ENCODE peak calls at places on chromosome 1, in seven cellular contexts. M is tibial artery, C is astrocyte, Y is cardiac muscle cell, K is colonic mucosa, F is psoas muscle, G is A673. X is an unnamed sample. For H3K9me3, the result is how much of the 10 kb centered on the place peaks cover.

GRCh38 chr1:210739627-210740026 is 394.3 kb downstream of the KCNH1 start:
- DNase-seq in M (no peak), C (peak), Y (no peak), K (no peak), F (no peak), G (no peak), X (no peak)

GRCh38 chr1:198631292-198631691 is 7.5 kb upstream of the PTPRC start:
- DNase-seq in M (no peak), C (no peak), Y (no peak), K (no peak), F (no peak), G (no peak), X (no peak)

GRCh38 chr1:198350456-198350855 is 190.0 kb downstream of the ATP6V1G3 start:
- DNase-seq in M (no peak), C (no peak), Y (no peak), K (no peak), F (no peak), G (no peak), X (no peak)

GRCh38 chr1:185104083-185104482 is 52.7 kb downstream of the TRMT1L start:
- DNase-seq in M (no peak), C (no peak), Y (no peak), K (peak), F (no peak), G (no peak), X (no peak)

GRCh38 chr1:156461781-156462647 is 38.6 kb downstream of the MEF2D start:
- DNase-seq in M (no peak), C (no peak), Y (no peak), K (peak), F (no peak), G (no peak), X (no peak)

GRCh38 chr1:52403566-52404115 is 582 bp downstream of the ORC1 start:
- DNase-seq in M (no peak), C (peak), Y (peak), K (peak), F (no peak), G (peak), X (peak)

GRCh38 chr1:81498370-81499184 is 302.2 kb upstream of the ADGRL2 start:
- DNase-seq in M (no peak), C (no peak), Y (no peak), K (no peak), F (no peak), G (no peak), X (no peak)

GRCh38 chr1:77347646-77348045 is 65.8 kb downstream of the AK5 start:
- DNase-seq in M (no peak), C (peak), Y (peak), K (no peak), F (no peak), G (peak), X (no peak)

GRCh38 chr1:63912643-63913042 is 138.8 kb downstream of the ROR1 start:
- DNase-seq in M (no peak), C (no peak), Y (no peak), K (no peak), F (no peak), G (no peak), X (no peak)

GRCh38 chr1:234611799-234612351 is 1.9 kb upstream of the IRF2BP2 start:
- DNase-seq in M (peak), C (no peak), Y (no peak), K (peak), F (peak), G (no peak), X (no peak)

GRCh38 chr1:94336991-94337390 is 81.2 kb upstream of the ABCD3 start:
- DNase-seq in M (no peak), C (no peak), Y (no peak), K (no peak), F (no peak), G (no peak), X (no peak)

GRCh38 chr1:109312246-109312645 is 5.4 kb upstream of the MYBPHL start:
- DNase-seq in M (no peak), C (no peak), Y (no peak), K (no peak), F (no peak), G (no peak), X (no peak)

GRCh38 chr1:13228343-13228781 is 2.4 kb upstream of the PRAMEF18 start:
- DNase-seq in M (no peak), C (no peak), Y (no peak), K (peak), F (no peak), G (peak), X (peak)
- TF ChIP-seq CTCF in M (no peak), C (no peak), Y (no peak), K (peak), F (peak), G (peak), X (peak)

GRCh38 chr1:2935766-2936390 is 85.4 kb upstream of the ACTRT2 start:
- DNase-seq in M (no peak), C (no peak), Y (no peak), K (no peak), F (no peak), G (no peak), X (no peak)
- H3K9me3 ChIP-seq in M (under half), C (under half), Y (under half), K (under half), F (under half), G (under half), X (under half)

DNA sequence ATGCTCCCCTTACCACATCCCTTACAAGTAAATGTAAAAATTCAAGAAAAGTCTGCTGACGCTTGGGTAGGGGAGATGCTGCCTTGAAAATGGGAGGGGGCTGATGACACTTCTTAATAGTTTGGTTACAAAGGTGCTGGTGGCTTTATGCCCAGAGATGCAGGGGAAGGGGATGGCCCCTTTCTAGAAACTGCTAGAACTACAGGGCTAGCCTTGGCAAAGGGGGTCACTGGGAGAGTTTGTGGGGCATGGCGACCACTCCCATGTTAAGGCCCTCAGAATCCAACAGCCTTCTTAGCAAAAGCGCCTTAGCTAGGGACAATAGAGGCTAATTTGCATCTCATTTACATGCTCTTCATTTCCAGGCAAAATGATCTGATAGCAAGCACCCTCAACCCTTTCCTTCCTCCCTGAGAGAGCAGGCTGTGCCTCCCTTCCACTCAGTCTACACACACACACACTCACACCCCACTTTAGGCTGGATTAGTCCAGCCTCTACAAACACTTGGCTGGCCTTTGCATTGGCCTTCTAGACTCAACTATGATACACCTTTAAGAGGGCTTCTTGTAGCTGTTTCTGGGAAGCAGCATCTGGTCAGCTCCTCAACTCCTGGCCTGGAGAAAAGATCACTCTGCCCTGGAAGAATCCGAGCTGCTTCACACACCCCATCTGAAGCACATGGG is 1.8 kb downstream of the SEMA6C start:
- DNase-seq in M (peak), C (no peak), Y (peak), K (no peak), F (no peak), G (no peak), X (peak)
- H3K4me3 ChIP-seq in M (peak), C (no peak), Y (peak), K (no peak), F (peak), G (no peak), X (no peak)

GRCh38 chr1:172545349-172546004 is 12.5 kb downstream of the SUCO start:
- DNase-seq in M (no peak), C (no peak), Y (no peak), K (no peak), F (no peak), G (no peak), X (no peak)
- TF ChIP-seq CTCF in M (no peak), C (no peak), Y (no peak), K (no peak), F (no peak), G (no peak), X (no peak)

GRCh38 chr1:73627723-73628122 is 570.3 kb downstream of the LRRIQ3 start:
- DNase-seq in M (no peak), C (no peak), Y (no peak), K (no peak), F (no peak), G (peak), X (no peak)
- H3K9me3 ChIP-seq in M (under half), C (under half), Y (under half), K (under half), F (under half), G (under half), X (under half)

GRCh38 chr1:247104965-247105364 is 809 bp upstream of the ZNF669 start:
- DNase-seq in M (no peak), C (no peak), Y (no peak), K (no peak), F (no peak), G (no peak), X (no peak)
- H3K4me3 ChIP-seq in M (peak), C (no peak), Y (no peak), K (no peak), F (peak), G (no peak), X (no peak)

GRCh38 chr1:18676431-18676830 is 45.8 kb downstream of the PAX7 start:
- DNase-seq in M (no peak), C (no peak), Y (no peak), K (no peak), F (no peak), G (peak), X (no peak)

GRCh38 chr1:18686540-18686939 is 55.9 kb downstream of the PAX7 start:
- DNase-seq in M (no peak), C (no peak), Y (no peak), K (no peak), F (no peak), G (no peak), X (no peak)

GRCh38 chr1:18682375-18682774 is 51.7 kb downstream of the PAX7 start:
- DNase-seq in M (no peak), C (no peak), Y (no peak), K (no peak), F (no peak), G (peak), X (no peak)

GRCh38 chr1:18684306-18684705 is 53.7 kb downstream of the PAX7 start:
- DNase-seq in M (no peak), C (no peak), Y (no peak), K (no peak), F (no peak), G (no peak), X (no peak)

DNA sequence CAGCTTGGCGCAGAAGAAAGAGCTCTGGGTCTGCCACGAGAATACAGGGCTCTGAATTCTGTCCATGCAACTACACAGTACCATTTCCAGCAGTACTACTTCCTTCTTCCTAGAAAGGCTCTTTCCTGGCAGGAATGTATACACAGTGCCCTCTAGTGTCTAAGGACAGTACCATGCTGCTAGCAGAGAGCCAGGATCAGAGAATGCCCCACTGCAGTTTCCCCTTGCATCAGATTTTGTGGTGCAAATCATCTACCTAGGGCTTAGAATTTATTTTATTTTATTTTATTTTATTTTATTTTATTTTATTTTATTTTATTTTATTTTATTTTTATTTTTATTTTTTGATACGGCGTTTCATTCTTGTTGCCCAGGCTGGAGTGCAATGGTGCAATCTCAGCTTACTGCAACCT is 50.8 kb downstream of the PAX7 start:
- DNase-seq in M (no peak), C (peak), Y (peak), K (no peak), F (no peak), G (peak), X (peak)
- TF ChIP-seq CTCF in M (no peak), C (peak), Y (peak), K (peak), F (peak), G (peak), X (peak)

DNA sequence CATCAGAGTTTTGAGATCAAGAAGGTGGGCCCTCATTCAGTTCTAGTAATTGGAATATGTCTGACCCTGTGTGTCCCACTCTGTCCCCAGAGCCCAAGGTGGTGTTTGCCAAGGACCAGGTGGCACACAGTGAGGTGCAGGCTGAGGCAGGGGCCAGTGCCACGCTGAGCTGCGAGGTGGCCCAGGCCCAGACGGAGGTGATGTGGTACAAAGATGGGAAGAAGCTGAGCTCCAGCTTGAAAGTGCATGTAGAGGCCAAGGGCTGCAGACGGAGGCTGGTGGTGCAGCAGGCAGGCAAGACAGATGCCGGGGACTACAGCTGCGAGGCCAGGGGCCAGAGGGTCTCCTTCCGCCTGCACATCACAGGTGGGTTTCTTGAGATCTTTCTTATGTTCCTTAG is 35.2 kb downstream of the OBSCN start:
- DNase-seq in M (no peak), C (no peak), Y (no peak), K (no peak), F (no peak), G (no peak), X (no peak)
- H3K9me3 ChIP-seq in M (under half), C (under half), Y (under half), K (under half), F (under half), G (half or more), X (under half)

X was measured in lung.